ENCODE peak calls at places on chromosome 1, in seven cellular contexts. D is heart right ventricle, I is mucosa of descending colon, R is lower lobe of right lung, Y is suprapubic skin, H is right lobe of liver, P is IMR-90. X is an unnamed sample.

GRCh38 chr1:84700065-84700464 is 9.8 kb upstream of the SSX2IP start:
- DNase-seq in H (no peak), Y (no peak), P (no peak), D (no peak), R (no peak), I (no peak), X (no peak)

GRCh38 chr1:95247607-95248006 is 13.6 kb downstream of the RWDD3 start:
- DNase-seq in R (no peak), I (no peak), H (no peak), P (no peak), D (peak; percentile 37), Y (no peak), X (no peak)

GRCh38 chr1:23923592-23924495 is 10.7 kb upstream of the CNR2 start:
- DNase-seq in D (peak; percentile 33), Y (no peak), I (no peak), P (no peak), R (no peak), H (no peak), X (peak; percentile 34)

GRCh38 chr1:64965239-64966157 is 851 bp downstream of the JAK1 start:
- DNase-seq in H (peak; percentile 70), Y (peak; percentile 88), D (peak; percentile 68), P (peak; percentile 76), R (peak; percentile 88), I (peak; percentile 80), X (peak; percentile 86)

GRCh38 chr1:189805735-189806134 is 671.9 kb downstream of the BRINP3 start:
- DNase-seq in R (no peak), Y (no peak), D (no peak), I (no peak), H (no peak), P (no peak), X (no peak)

GRCh38 chr1:41480204-41481108 is 4.0 kb downstream of the EDN2 start:
- DNase-seq in P (no peak), D (no peak), H (no peak), I (peak; percentile 22), R (peak; percentile 40), Y (no peak), X (no peak)

GRCh38 chr1:229298420-229298819 is 27.5 kb downstream of the RAB4A start:
- DNase-seq in R (no peak), I (no peak), Y (no peak), H (peak; percentile 82), P (no peak), D (no peak), X (no peak)

GRCh38 chr1:118716775-118717174 is 271.4 kb downstream of the TBX15 start:
- DNase-seq in H (no peak), P (no peak), D (no peak), Y (no peak), I (no peak), R (no peak), X (no peak)

GRCh38 chr1:242824435-242824834 is 299.9 kb upstream of the PLD5 start:
- DNase-seq in R (no peak), H (no peak), Y (no peak), P (no peak), I (no peak), D (no peak), X (no peak)

GRCh38 chr1:15455522-15455921 is 1.0 kb upstream of the CELA2A start:
- DNase-seq in I (no peak), Y (no peak), H (no peak), P (peak; percentile 54), D (no peak), R (no peak), X (peak; percentile 66)

GRCh38 chr1:25019351-25020172 is 89.5 kb upstream of the RUNX3 start:
- DNase-seq in I (no peak), H (no peak), Y (no peak), D (no peak), P (no peak), R (no peak), X (no peak)

GRCh38 chr1:84479998-84480397 is 932 bp downstream of the RPF1 start:
- DNase-seq in R (no peak), H (no peak), P (peak; percentile 6), D (no peak), I (no peak), Y (no peak), X (no peak)

GRCh38 chr1:5911871-5912271 is 80.4 kb downstream of the NPHP4 start:
- DNase-seq in I (no peak), D (no peak), H (peak; percentile 36), R (no peak), P (no peak), Y (peak; percentile 65), X (no peak)

GRCh38 chr1:172390620-172391491 is 29.6 kb upstream of the C1orf105 start:
- DNase-seq in P (no peak), R (no peak), D (peak; percentile 26), Y (no peak), H (peak; percentile 52), I (peak; percentile 31), X (no peak)

GRCh38 chr1:42953182-42954180 is 5.2 kb downstream of the SLC2A1 start:
- DNase-seq in Y (no peak), D (no peak), R (no peak), H (no peak), I (no peak), P (no peak), X (no peak)

GRCh38 chr1:42957229-42957879 is 1.3 kb downstream of the SLC2A1 start:
- DNase-seq in I (peak; percentile 73), Y (no peak), P (no peak), H (no peak), R (no peak), D (no peak), X (no peak)

GRCh38 chr1:42957880-42958487 is 684 bp downstream of the SLC2A1 start:
- DNase-seq in I (peak; percentile 79), H (peak; percentile 67), P (peak; percentile 40), D (peak; percentile 25), R (no peak), Y (no peak), X (peak; percentile 63)

GRCh38 chr1:42956739-42957138 is 1.9 kb downstream of the SLC2A1 start:
- DNase-seq in I (no peak), D (no peak), R (no peak), Y (no peak), H (no peak), P (no peak), X (no peak)

DNA sequence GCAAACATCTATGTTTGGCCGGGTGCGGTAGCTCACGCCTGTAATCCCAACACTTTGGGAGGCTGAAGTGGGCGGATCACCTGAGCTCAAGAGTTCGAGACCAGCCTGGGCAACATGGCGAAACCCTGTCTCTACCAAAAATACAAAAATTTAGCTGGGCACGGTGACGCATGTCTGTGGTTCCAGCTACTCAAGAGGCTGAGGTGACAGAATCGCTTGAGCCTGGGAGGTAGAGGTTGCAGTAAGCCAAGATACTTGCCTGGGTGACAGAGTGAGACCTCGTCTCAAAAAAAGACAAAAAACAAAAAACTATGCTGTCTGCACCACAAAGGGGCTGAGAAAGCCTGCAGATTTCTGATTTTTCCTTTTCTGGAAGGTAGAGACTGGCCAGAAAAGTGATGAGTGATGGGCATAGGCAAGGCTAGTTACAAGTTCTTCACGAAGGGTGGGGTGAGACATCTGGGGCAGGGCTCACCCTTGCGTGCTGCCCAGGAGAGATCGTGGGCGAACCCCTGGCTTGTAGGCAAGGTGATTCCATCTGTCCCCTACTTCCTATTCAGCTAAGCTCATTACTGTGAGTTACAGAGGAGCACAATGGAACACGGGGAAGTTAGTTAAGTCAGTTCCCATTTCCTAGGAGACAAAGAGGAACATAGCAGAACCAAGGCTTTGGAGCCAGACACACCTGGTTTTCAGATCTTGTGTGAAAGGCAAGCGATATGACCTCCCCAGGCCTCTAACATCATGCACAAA is 3.2 kb downstream of the SLC2A1 start:
- DNase-seq in R (no peak), Y (no peak), D (no peak), H (no peak), I (no peak), P (no peak), X (no peak)
- H3K4me1 ChIP-seq in R (peaks cover 25% of the 10 kb centered on the region), Y (peaks cover 59% of the 10 kb centered on the region), D (peaks cover 59% of the 10 kb centered on the region), H (no peaks in the 10 kb centered on the region), I (peaks cover 15% of the 10 kb centered on the region), P (peaks cover 32% of the 10 kb centered on the region), X (no peaks in the 10 kb centered on the region)

DNA sequence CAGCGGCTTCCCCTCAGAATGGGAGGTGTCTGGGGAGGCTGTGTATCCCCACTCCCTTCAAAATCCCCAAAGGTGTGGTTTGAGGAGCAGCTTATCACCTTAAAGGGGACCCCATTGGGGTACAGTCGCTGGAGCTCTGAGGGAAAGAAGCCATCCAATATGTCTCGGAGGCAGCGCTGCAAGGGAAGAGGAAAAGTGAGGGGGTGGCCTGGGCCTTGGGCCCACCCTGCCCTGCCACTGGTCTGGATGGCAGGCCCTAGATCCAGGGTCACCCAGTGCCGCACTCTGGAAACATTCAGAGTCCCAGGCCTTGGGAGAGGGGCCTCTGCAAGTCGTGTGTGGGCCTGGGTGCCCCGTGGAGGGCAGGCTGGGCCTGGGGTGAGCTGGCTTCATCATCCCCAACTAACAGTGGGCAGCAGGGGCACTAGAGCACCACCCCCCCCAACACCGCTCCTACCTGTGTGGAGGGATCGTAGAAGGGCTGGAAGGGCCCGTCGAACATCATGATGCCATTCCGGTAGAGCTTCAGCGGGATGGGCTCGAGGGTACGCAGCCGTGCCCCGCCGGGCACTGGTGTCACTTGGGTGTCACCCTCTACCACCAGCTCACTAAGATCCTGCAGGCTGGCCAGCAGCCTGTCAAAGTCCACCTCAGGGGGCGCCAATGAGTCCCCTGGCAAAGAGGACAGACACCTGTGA is 5.6 kb downstream of the SH3BGRL3 start:
- DNase-seq in D (no peak), I (peak; percentile 78), R (no peak), P (no peak), Y (peak; percentile 73), H (no peak), X (no peak)
- H3K4me1 ChIP-seq in D (peaks cover 94% of the 10 kb centered on the region), I (peaks cover 46% of the 10 kb centered on the region), R (peaks cover 99% of the 10 kb centered on the region), P (peaks cover 40% of the 10 kb centered on the region), Y (peaks cover 93% of the 10 kb centered on the region), H (no peaks in the 10 kb centered on the region), X (no peaks in the 10 kb centered on the region)

GRCh38 chr1:111730706-111731105 is 8.5 kb downstream of the INKA2 start:
- DNase-seq in P (no peak), I (no peak), Y (no peak), R (no peak), D (no peak), H (no peak), X (no peak)
- H3K4me1 ChIP-seq in P (peaks cover 13% of the 10 kb centered on the region), I (no peaks in the 10 kb centered on the region), Y (peaks cover 44% of the 10 kb centered on the region), R (peaks cover 25% of the 10 kb centered on the region), D (peaks cover 74% of the 10 kb centered on the region), H (no peaks in the 10 kb centered on the region), X (no peaks in the 10 kb centered on the region)

DNA sequence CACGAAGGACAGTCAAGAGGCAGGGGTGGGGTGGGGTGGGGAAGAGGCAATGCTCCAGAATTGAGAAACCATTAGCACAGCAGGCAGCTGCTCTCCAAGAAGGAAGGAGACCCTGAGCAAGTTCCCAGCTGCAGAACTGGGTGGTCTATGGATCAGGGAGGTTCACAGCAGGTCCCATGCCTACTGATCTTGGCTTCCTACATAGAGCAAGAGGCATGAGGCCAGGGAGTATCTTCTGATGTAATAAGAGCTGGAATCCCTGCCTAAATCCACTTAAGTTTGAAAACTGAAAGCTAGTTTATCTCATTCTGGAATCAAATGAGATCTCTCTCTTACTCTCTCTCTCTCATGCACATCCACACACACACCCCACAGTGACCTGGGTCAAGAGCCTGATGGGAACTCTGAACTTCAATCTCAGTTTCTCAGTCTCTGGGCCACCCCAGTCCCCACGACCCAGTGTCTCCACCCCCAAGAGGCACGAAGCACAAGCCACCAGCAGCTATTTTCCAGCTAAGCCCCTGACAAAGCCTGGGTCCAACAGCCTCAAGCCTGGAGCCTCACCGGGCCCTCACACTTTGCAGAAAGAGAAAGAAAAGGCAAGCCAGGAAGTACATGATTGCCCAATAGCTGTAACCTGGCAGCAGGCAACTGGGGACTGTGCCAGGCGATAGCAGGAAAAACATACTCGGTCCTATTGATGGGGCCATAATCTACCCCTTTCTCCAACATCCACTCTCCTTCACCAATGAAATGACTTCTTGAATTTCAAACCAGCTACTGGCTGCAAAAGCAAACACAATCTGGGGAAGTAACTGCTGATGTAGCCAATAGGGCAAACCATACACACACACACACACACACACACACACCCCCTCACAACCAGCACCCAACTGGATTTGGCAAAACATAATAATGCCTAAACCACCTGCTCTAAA is 2.2 kb downstream of the NUAK2 start:
- DNase-seq in P (peak; percentile 78), I (peak; percentile 83), Y (no peak), D (peak; percentile 43), R (peak; percentile 86), H (peak; percentile 87), X (peak; percentile 93)
- H3K4me1 ChIP-seq in P (peaks cover 38% of the 10 kb centered on the region), I (peaks cover 47% of the 10 kb centered on the region), Y (peaks cover 64% of the 10 kb centered on the region), D (peaks cover 58% of the 10 kb centered on the region), R (peaks cover 70% of the 10 kb centered on the region), H (no peaks in the 10 kb centered on the region), X (peaks cover 68% of the 10 kb centered on the region)